ENCODE peak calls at places on chromosomes 13 and 19, in four cellular contexts. Z, B, F and R are unnamed samples.

GRCh38 chr13:51793570-51794273 is 10.2 kb downstream of the DHRS12 start:
- DNase-seq in Z (no peak), B (peak), F (peak), R (peak)

GRCh38 chr13:36875431-36875830 is 44.6 kb downstream of the SMAD9 start:
- DNase-seq in Z (no peak), B (no peak), F (no peak), R (no peak)

GRCh38 chr19:56110515-56111448 is 10.3 kb downstream of the ZNF787 start:
- DNase-seq in Z (peak), B (peak), F (no peak), R (no peak)

GRCh38 chr19:42207767-42208259 is 9.7 kb downstream of the DEDD2 start:
- DNase-seq in Z (peak), B (peak), F (peak), R (peak)

GRCh38 chr13:102911336-102911735 is 65.5 kb downstream of the ERCC5 start:
- DNase-seq in Z (no peak), B (no peak), F (peak), R (peak)

GRCh38 chr13:48678316-48678715 is 24.6 kb downstream of the CYSLTR2 start:
- DNase-seq in Z (no peak), B (no peak), F (no peak), R (no peak)

GRCh38 chr19:9431475-9431874 is 3.9 kb downstream of the ZNF266 start:
- DNase-seq in Z (no peak), B (peak), F (peak), R (peak)

GRCh38 chr19:17086129-17086528 is 10.6 kb downstream of the MYO9B start:
- DNase-seq in Z (no peak), B (no peak), F (no peak), R (no peak)

GRCh38 chr19:40274585-40275544 is 10.3 kb downstream of the AKT2 start:
- DNase-seq in Z (no peak), B (no peak), F (no peak), R (no peak)

GRCh38 chr19:17944301-17944700 is 11.5 kb downstream of the CCDC124 start:
- DNase-seq in Z (no peak), B (peak), F (peak), R (peak)

GRCh38 chr19:15265849-15266248 is 33.6 kb upstream of the EPHX3 start:
- DNase-seq in Z (peak), B (peak), F (peak), R (peak)

GRCh38 chr19:10718205-10719196 is 622 bp downstream of the DNM2 start:
- DNase-seq in Z (peak), B (peak), F (peak), R (peak)

GRCh38 chr19:38617283-38617763 is 430 bp downstream of the MAP4K1 start:
- DNase-seq in Z (no peak), B (no peak), F (no peak), R (no peak)

GRCh38 chr19:16463991-16464575 is 7.7 kb downstream of the EPS15L1 start:
- DNase-seq in Z (no peak), B (peak), F (no peak), R (no peak)

GRCh38 chr13:28423010-28423409 is 71.9 kb downstream of the FLT1 start:
- DNase-seq in Z (no peak), B (no peak), F (no peak), R (no peak)

GRCh38 chr19:29393915-29394460 is 131.8 kb upstream of the VSTM2B start:
- DNase-seq in Z (no peak), B (no peak), F (no peak), R (no peak)

GRCh38 chr13:41563501-41564001 is 106.2 kb downstream of the RGCC start:
- DNase-seq in Z (no peak), B (peak), F (no peak), R (no peak)

GRCh38 chr19:18507021-18507726 is 14.7 kb downstream of the ELL start:
- DNase-seq in Z (peak), B (no peak), F (no peak), R (no peak)

GRCh38 chr13:98784666-98785065 is 32.2 kb upstream of the SLC15A1 start:
- DNase-seq in Z (no peak), B (no peak), F (no peak), R (peak)

GRCh38 chr19:24086974-24087595 is at the start of gene ZNF254:
- DNase-seq in Z (peak), B (peak), F (peak), R (peak)
- TF ChIP-seq CTCF in Z (no peak), B (peak), F (no peak), R (no peak)

GRCh38 chr13:32259116-32259515 is 56.0 kb downstream of the ZAR1L start:
- DNase-seq in Z (no peak), B (no peak), F (no peak), R (peak)
- TF ChIP-seq CTCF in Z (no peak), B (peak), F (no peak), R (no peak)

GRCh38 chr13:47334173-47334572 is 437.3 kb upstream of the HTR2A start:
- DNase-seq in Z (no peak), B (peak), F (no peak), R (peak)

GRCh38 chr13:47332149-47332548 is 435.3 kb upstream of the HTR2A start:
- DNase-seq in Z (no peak), B (peak), F (no peak), R (no peak)

GRCh38 chr13:47337781-47338507 is 441.1 kb upstream of the HTR2A start:
- DNase-seq in Z (no peak), B (peak), F (no peak), R (peak)
- TF ChIP-seq CTCF in Z (no peak), B (no peak), F (no peak), R (no peak)

DNA sequence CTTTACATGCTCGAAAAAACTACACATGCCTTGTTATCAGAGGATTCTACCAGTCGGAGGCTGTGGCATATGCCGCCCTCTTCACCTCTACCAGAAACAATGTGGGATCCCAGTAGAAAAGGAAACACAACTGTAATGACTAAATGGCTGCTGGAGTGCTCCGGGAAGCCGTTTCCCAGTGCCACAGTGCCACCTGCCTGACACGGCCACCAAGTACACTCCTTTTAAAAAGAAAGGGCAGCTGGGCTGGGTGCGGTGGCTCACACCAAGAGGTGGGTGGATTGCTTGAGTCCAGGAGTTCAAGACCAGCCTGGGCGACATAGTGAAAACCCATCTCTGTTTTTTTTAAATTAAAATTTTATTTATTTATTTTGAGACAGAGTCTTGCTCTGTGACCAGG is 67.3 kb downstream of the TRPM4 start:
- DNase-seq in Z (peak), B (peak), F (peak), R (peak)
- TF ChIP-seq CTCF in Z (no peak), B (peak), F (peak), R (peak)

DNA sequence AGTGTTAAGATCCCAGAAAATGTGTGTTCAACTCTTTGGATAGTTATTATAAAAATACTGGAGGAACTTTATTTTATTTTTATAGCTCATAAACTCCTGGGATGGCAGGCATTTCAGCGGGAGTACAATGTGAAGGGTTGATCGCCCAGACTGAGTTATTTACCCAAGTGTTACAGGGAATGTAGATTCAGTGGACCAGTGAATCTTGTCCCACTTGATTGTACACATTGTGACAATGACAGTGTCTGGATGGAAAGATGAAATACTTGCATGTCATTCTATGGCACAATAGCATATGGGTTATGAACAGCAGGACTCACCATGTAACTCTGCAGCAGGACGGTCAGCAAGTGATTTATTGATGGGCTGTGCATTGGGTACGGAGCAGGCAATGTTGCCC is 20.3 kb downstream of the OLFM4 start:
- DNase-seq in Z (no peak), B (no peak), F (no peak), R (no peak)
- TF ChIP-seq CTCF in Z (no peak), B (no peak), F (no peak), R (no peak)

DNA sequence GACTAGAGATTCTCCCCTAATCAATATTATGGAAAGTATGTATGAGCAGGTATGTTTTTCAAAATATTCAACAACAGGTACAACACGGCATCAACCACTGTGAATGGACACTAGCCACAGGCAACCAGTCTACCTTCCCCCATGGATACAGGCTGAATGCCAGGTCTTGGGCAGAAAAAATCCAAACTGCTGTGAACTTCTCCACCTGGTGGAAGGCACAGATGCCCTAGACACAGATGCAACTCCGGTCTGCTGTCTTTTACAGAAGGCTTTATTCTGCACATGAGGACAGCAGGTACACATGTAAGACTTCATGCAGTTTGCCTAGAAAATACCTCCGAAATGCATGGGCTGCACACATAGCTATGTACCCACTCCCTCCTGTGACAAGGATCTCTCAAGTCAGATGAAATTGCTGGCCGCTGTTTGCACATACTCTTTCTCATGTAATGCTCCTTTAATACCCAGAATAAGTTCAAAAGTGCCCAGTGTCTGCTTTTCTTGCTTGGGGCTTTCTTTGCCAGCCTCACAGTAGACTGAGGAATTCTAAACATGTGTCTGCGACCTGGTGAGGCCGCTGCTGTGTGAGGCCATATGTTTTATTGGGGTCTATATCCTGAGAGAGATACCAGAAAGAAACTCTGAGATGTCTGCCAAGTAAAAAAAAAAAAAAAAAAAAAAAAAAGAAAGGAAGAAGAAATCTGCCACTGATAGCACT is 325.9 kb downstream of the FOXO1 start:
- DNase-seq in Z (no peak), B (peak), F (no peak), R (peak)
- TF ChIP-seq CTCF in Z (no peak), B (peak), F (no peak), R (peak)